ENCODE peak calls at places on chromosomes 4 and X, in four cellular contexts. Y, K, Q and B are unnamed samples.

GRCh38 chr4:20194079-20195013 is 57.4 kb upstream of the SLIT2 start:
- DNase-seq in K (peak), Y (peak), Q (no peak), B (peak)

GRCh38 chr4:150056569-150056968 is 21.7 kb upstream of the DCLK2 start:
- DNase-seq in Y (peak), K (peak), Q (no peak), B (peak)

GRCh38 chr4:188008377-188008776 is 12.8 kb downstream of the ZFP42 start:
- DNase-seq in K (peak), Y (peak), Q (no peak), B (peak)

GRCh38 chr4:7911044-7911578 is 28.6 kb downstream of the AFAP1 start:
- DNase-seq in Y (no peak), Q (no peak), K (peak), B (no peak)

GRCh38 chr4:139534287-139534950 is 21.6 kb downstream of the SETD7 start:
- DNase-seq in Y (no peak), K (no peak), Q (no peak), B (no peak)

GRCh38 chr4:38060829-38061431 is 100.7 kb downstream of the PTTG2 start:
- DNase-seq in K (no peak), Y (peak), Q (no peak), B (peak)

GRCh38 chrX:118973389-118974087 is 880 bp upstream of the LONRF3 start:
- DNase-seq in Q (no peak), Y (peak), K (no peak), B (no peak)

GRCh38 chr4:79348405-79348804 is 22.5 kb upstream of the NAA11 start:
- DNase-seq in Q (no peak), Y (no peak), K (no peak), B (no peak)

GRCh38 chrX:134453631-134454030 is 6.3 kb upstream of the HPRT1 start:
- DNase-seq in Y (no peak), Q (no peak), K (no peak), B (no peak)

GRCh38 chr4:95027906-95028618 is 270.3 kb downstream of the BMPR1B start:
- DNase-seq in Y (no peak), Q (peak), K (no peak), B (peak)

GRCh38 chr4:177411996-177412395 is 30.2 kb downstream of the AGA start:
- DNase-seq in Y (no peak), Q (no peak), K (no peak), B (no peak)

GRCh38 chr4:74932832-74933561 is at the start of gene PARM1:
- DNase-seq in Q (peak), K (peak), Y (peak), B (peak)

GRCh38 chr4:22427676-22428075 is 88.2 kb downstream of the ADGRA3 start:
- DNase-seq in Q (no peak), K (no peak), Y (no peak), B (no peak)

GRCh38 chr4:164780839-164781238 is 26.9 kb downstream of the SMIM31 start:
- DNase-seq in Q (no peak), Y (no peak), K (no peak), B (no peak)

GRCh38 chrX:71366674-71367256 is 608 bp downstream of the TAF1 start:
- DNase-seq in Y (peak), K (no peak), Q (no peak), B (peak)

GRCh38 chrX:75273483-75273882 is 402 bp upstream of the UPRT start:
- DNase-seq in K (peak), Q (no peak), Y (peak), B (no peak)

GRCh38 chrX:100070334-100070849 is 339.7 kb downstream of the PCDH19 start:
- DNase-seq in Y (no peak), Q (no peak), K (no peak), B (no peak)

GRCh38 chr4:93776386-93777080 is 52.0 kb upstream of the ATOH1 start:
- DNase-seq in Q (peak), K (no peak), Y (peak), B (peak)

GRCh38 chr4:6024450-6024960 is 6.3 kb upstream of the C4orf50 start:
- DNase-seq in K (no peak), Y (no peak), Q (no peak), B (no peak)

GRCh38 chr4:5888222-5888701 is 4.6 kb downstream of the CRMP1 start:
- DNase-seq in Y (no peak), K (no peak), Q (peak), B (no peak)

GRCh38 chr4:131006388-131006787 is 1910.4 kb downstream of the C4orf33 start:
- DNase-seq in Y (no peak), K (no peak), Q (no peak), B (no peak)

GRCh38 chr4:15920723-15921591 is 17.6 kb downstream of the FGFBP1 start:
- DNase-seq in Y (peak), Q (no peak), K (peak), B (peak)

GRCh38 chr4:128287159-128287870 is at the start of gene PGRMC2:
- DNase-seq in Y (peak), K (peak), Q (peak), B (no peak)

GRCh38 chr4:15653864-15654391 is 1.2 kb downstream of the FBXL5 start:
- DNase-seq in Y (peak), K (peak), Q (peak), B (peak)

GRCh38 chr4:42713371-42713770 is 56.5 kb upstream of the ATP8A1 start:
- DNase-seq in Y (no peak), K (no peak), Q (no peak), B (no peak)

GRCh38 chr4:81378398-81378797 is 93.3 kb downstream of the RASGEF1B start:
- DNase-seq in Y (no peak), K (no peak), Q (no peak), B (no peak)

GRCh38 chr4:53321151-53321987 is 44.5 kb downstream of the SCFD2 start:
- DNase-seq in Q (peak), Y (peak), K (peak), B (peak)

GRCh38 chr4:154958121-154958520 is 177.0 kb downstream of the RBM46 start:
- DNase-seq in Y (no peak), K (no peak), Q (no peak), B (no peak)

GRCh38 chrX:71118985-71119535 is 664 bp downstream of the MED12 start:
- DNase-seq in Y (no peak), Q (no peak), K (no peak), B (no peak)

GRCh38 chrX:42837747-42838146 is 59.8 kb upstream of the PPP1R2C start:
- DNase-seq in Y (no peak), Q (no peak), K (no peak), B (no peak)

GRCh38 chr4:7616193-7616592 is 181.5 kb upstream of the PSAPL1 start:
- DNase-seq in Y (no peak), Q (no peak), K (no peak), B (no peak)

GRCh38 chr4:129783596-129783995 is 687.6 kb downstream of the C4orf33 start:
- DNase-seq in Y (no peak), K (no peak), Q (no peak), B (no peak)

GRCh38 chrX:26466387-26466786 is 250.4 kb downstream of the MAGEB5 start:
- DNase-seq in Q (no peak), K (no peak), Y (no peak), B (no peak)

GRCh38 chr4:87657525-87657924 is 7.4 kb downstream of the DMP1 start:
- DNase-seq in Y (peak), Q (no peak), K (peak), B (peak)

GRCh38 chr4:13611283-13611842 is 16.2 kb downstream of the BOD1L1 start:
- DNase-seq in K (no peak), Q (no peak), Y (no peak), B (no peak)

GRCh38 chr4:166143227-166143626 is 270.2 kb downstream of the TLL1 start:
- DNase-seq in K (peak), Q (no peak), Y (peak), B (no peak)